ENCODE peak calls at places on chromosomes 13 and 19, in ten cellular contexts. J is hypothalamus; Y is HCEC 1CT; X is amygdala; R is frontal cortex; O is dorsolateral prefrontal cortex; T is stimulated activated CD8-positive, alpha-beta memory T cell treated with anti-CD3 and anti-CD28 coated beads, Interleukin-15, amount 100 ng/mL, for 24 hours; Z is stromal cell of bone marrow; M is pulmonary artery endothelial cell; I is pancreas. G is an unnamed sample.

GRCh38 chr13:31200636-31200970 is 828 bp downstream of the B3GLCT start:
- DNase-seq in M (no peak), I (peak), Y (peak), R (peak), Z (no peak), J (no peak), O (peak), X (no peak), T (peak), G (peak)

GRCh38 chr13:23348270-23349126 is 85.0 kb downstream of the SACS start:
- DNase-seq in Z (no peak), T (no peak), O (no peak), I (no peak), Y (no peak), X (no peak), M (no peak), J (no peak), R (no peak), G (no peak)

GRCh38 chr19:28737021-28737525 is 475.9 kb downstream of the UQCRFS1 start:
- DNase-seq in O (no peak), Y (no peak), T (no peak), R (no peak), J (no peak), X (no peak), M (no peak), I (no peak), Z (peak), G (no peak)

GRCh38 chr13:66296875-66297274 is 933.3 kb downstream of the PCDH9 start:
- DNase-seq in O (no peak), R (no peak), Y (no peak), J (no peak), X (no peak), M (no peak), Z (no peak), I (no peak), T (no peak), G (no peak)

GRCh38 chr19:19403373-19403901 is 2.0 kb upstream of the GATAD2A start:
- DNase-seq in M (no peak), Y (peak), J (no peak), I (no peak), T (no peak), O (no peak), R (no peak), X (no peak), Z (no peak), G (no peak)

GRCh38 chr13:33334831-33335230 is 49.3 kb upstream of the STARD13 start:
- DNase-seq in O (no peak), X (no peak), M (no peak), J (no peak), Y (no peak), Z (no peak), I (no peak), T (no peak), R (no peak), G (no peak)

GRCh38 chr13:112713517-112714253 is 23.8 kb downstream of the ATP11A start:
- DNase-seq in Y (no peak), Z (no peak), M (no peak), O (peak), T (no peak), J (no peak), R (no peak), X (no peak), I (no peak), G (no peak)

GRCh38 chr19:30345686-30346085 is 26.5 kb upstream of the ZNF536 start:
- DNase-seq in I (no peak), R (no peak), M (no peak), Y (no peak), J (no peak), O (no peak), T (no peak), Z (no peak), X (no peak), G (no peak)

GRCh38 chr13:47455581-47455980 is 545.5 kb downstream of the SUCLA2 start:
- DNase-seq in J (no peak), Y (peak), M (no peak), R (no peak), O (no peak), T (no peak), Z (no peak), I (no peak), X (no peak), G (no peak)

GRCh38 chr19:14383898-14384669 is 2.8 kb downstream of the ADGRE5 start:
- DNase-seq in J (no peak), Z (peak), T (no peak), M (no peak), R (peak), I (peak), Y (peak), O (peak), X (no peak), G (no peak)

GRCh38 chr13:80116107-80116506 is 224.8 kb downstream of the SPRY2 start:
- DNase-seq in M (no peak), J (no peak), T (no peak), R (no peak), Y (peak), O (no peak), I (no peak), Z (peak), X (no peak), G (no peak)

GRCh38 chr13:110950819-110951570 is 36.1 kb upstream of the ANKRD10 start:
- DNase-seq in Y (no peak), T (no peak), I (no peak), J (no peak), O (no peak), M (no peak), X (no peak), Z (no peak), R (no peak), G (no peak)

GRCh38 chr13:104289400-104289799 is 1223.2 kb upstream of the SLC10A2 start:
- DNase-seq in I (no peak), Z (no peak), X (no peak), J (no peak), O (no peak), T (no peak), Y (no peak), M (no peak), R (no peak), G (no peak)

GRCh38 chr13:107864543-107865460 is 350.5 kb downstream of the LIG4 start:
- DNase-seq in Z (peak), I (no peak), R (peak), J (no peak), M (no peak), X (no peak), T (no peak), O (no peak), Y (peak), G (no peak)

GRCh38 chr13:110214637-110215036 is 92.3 kb downstream of the COL4A1 start:
- DNase-seq in R (no peak), X (no peak), T (no peak), I (no peak), O (no peak), Z (no peak), M (no peak), Y (peak), J (no peak), G (no peak)

GRCh38 chr13:27172495-27172842 is 858 bp upstream of the USP12 start:
- DNase-seq in R (peak), X (no peak), M (no peak), I (no peak), Y (peak), J (no peak), O (no peak), T (no peak), Z (no peak), G (no peak)

GRCh38 chr13:46339035-46339666 is 47.9 kb downstream of the RUBCNL start:
- DNase-seq in T (no peak), X (no peak), R (no peak), O (no peak), Y (peak), M (no peak), I (peak), J (no peak), Z (peak), G (no peak)

GRCh38 chr19:20503536-20503935 is 62.0 kb downstream of the ZNF737 start:
- DNase-seq in I (peak), Z (no peak), M (no peak), R (no peak), Y (no peak), O (no peak), T (no peak), X (no peak), J (no peak), G (no peak)

GRCh38 chr13:23212621-23213020 is 31.8 kb downstream of the SGCG start:
- DNase-seq in T (no peak), Z (no peak), Y (no peak), J (no peak), X (no peak), R (no peak), I (no peak), M (no peak), O (no peak), G (no peak)

GRCh38 chr13:112434937-112435523 is 58.9 kb downstream of the SPACA7 start:
- DNase-seq in I (no peak), T (no peak), X (no peak), Y (no peak), J (no peak), R (no peak), O (no peak), M (no peak), Z (no peak), G (no peak)

GRCh38 chr13:112424098-112424497 is 47.9 kb downstream of the SPACA7 start:
- DNase-seq in M (no peak), X (no peak), Y (no peak), Z (no peak), I (no peak), R (no peak), T (no peak), J (no peak), O (no peak), G (no peak)

GRCh38 chr13:50731400-50731799 is 112.1 kb downstream of the DLEU7 start:
- DNase-seq in R (no peak), I (no peak), J (no peak), X (no peak), Y (no peak), M (peak), Z (peak), O (no peak), T (no peak), G (no peak)

GRCh38 chr19:19064098-19064722 is 416 bp downstream of the SLC25A42 start:
- DNase-seq in T (no peak), X (no peak), R (no peak), M (no peak), J (peak), I (no peak), Z (no peak), O (no peak), Y (peak), G (no peak)

GRCh38 chr19:3365447-3366103 is 808 bp upstream of the NFIC start:
- DNase-seq in I (peak), X (no peak), Y (peak), Z (no peak), T (no peak), O (no peak), M (no peak), J (peak), R (no peak), G (no peak)

GRCh38 chr19:18009412-18010066 is 1.6 kb downstream of the ARRDC2 start:
- DNase-seq in M (no peak), T (no peak), Y (no peak), I (peak), X (no peak), Z (no peak), J (no peak), R (no peak), O (no peak), G (no peak)

GRCh38 chr19:35444735-35445134 is 3.3 kb upstream of the FFAR2 start:
- DNase-seq in R (no peak), M (no peak), Y (no peak), I (no peak), O (no peak), X (no peak), T (no peak), J (no peak), Z (no peak), G (no peak)

GRCh38 chr19:49555600-49556411 is 24.6 kb downstream of the NOSIP start:
- DNase-seq in Z (no peak), M (no peak), I (peak), R (no peak), O (no peak), Y (no peak), J (peak), T (no peak), X (no peak), G (no peak)

GRCh38 chr13:25908390-25908789 is 143.4 kb downstream of the SHISA2 start:
- DNase-seq in O (no peak), T (no peak), M (no peak), R (no peak), J (no peak), X (no peak), I (no peak), Y (no peak), Z (no peak), G (no peak)

GRCh38 chr19:2201473-2202148 is 34.5 kb downstream of the PLEKHJ1 start:
- DNase-seq in M (no peak), R (no peak), Z (no peak), Y (no peak), T (no peak), X (no peak), O (no peak), I (no peak), J (no peak), G (no peak)

G was measured in type B pancreatic cell.